ENCODE peak calls at places on chromosomes 11 and 22, in ten cellular contexts. D, Z, M, N, W, L, B, A, T and X are unnamed samples.

GRCh38 chr11:76247091-76247490 is 40.8 kb upstream of the WNT11 start:
- DNase-seq in D (no peak), Z (peak; percentile 36), M (no peak), N (no peak), W (no peak), L (no peak), B (no peak), A (no peak), T (no peak), X (no peak)

GRCh38 chr22:35140879-35141745 is 75.2 kb downstream of the ISX start:
- DNase-seq in D (peak; percentile 50), Z (no peak), M (peak; percentile 38), N (peak; percentile 60), W (peak; percentile 26), L (no peak), B (no peak), A (no peak), T (no peak), X (no peak)

GRCh38 chr22:19357270-19358105 is 66.0 kb upstream of the CLTCL1 start:
- DNase-seq in D (no peak), Z (no peak), M (no peak), N (no peak), W (no peak), L (no peak), B (no peak), A (no peak), T (no peak), X (no peak)

GRCh38 chr11:116930586-116930985 is 93.2 kb upstream of the APOA1 start:
- DNase-seq in D (no peak), Z (no peak), M (no peak), N (no peak), W (no peak), L (no peak), B (no peak), A (no peak), T (no peak), X (no peak)

GRCh38 chr22:19723990-19724827 is 870 bp downstream of the GP1BB start:
- DNase-seq in D (peak; percentile 73), Z (no peak), M (peak; percentile 94), N (peak; percentile 81), W (no peak), L (no peak), B (no peak), A (no peak), T (no peak), X (no peak)

GRCh38 chr11:8671242-8671641 is 11.2 kb downstream of the TRIM66 start:
- DNase-seq in D (peak; percentile 52), Z (no peak), M (no peak), N (no peak), W (no peak), L (peak; percentile 75), B (peak; percentile 30), A (peak; percentile 75), T (peak; percentile 65), X (no peak)

GRCh38 chr11:63032451-63032850 is 16.8 kb upstream of the SLC22A8 start:
- DNase-seq in D (no peak), Z (no peak), M (no peak), N (no peak), W (no peak), L (no peak), B (no peak), A (no peak), T (no peak), X (no peak)

GRCh38 chr11:73838443-73839122 is 38.1 kb downstream of the COA4 start:
- DNase-seq in D (peak; percentile 6), Z (no peak), M (no peak), N (peak; percentile 74), W (no peak), L (no peak), B (no peak), A (no peak), T (no peak), X (no peak)

GRCh38 chr11:120272303-120272702 is 32.4 kb downstream of the POU2F3 start:
- DNase-seq in D (no peak), Z (no peak), M (no peak), N (no peak), W (peak; percentile 41), L (no peak), B (no peak), A (no peak), T (no peak), X (no peak)

GRCh38 chr11:88332851-88333250 is 4.7 kb downstream of the CTSC start:
- DNase-seq in D (no peak), Z (no peak), M (no peak), N (no peak), W (no peak), L (no peak), B (no peak), A (no peak), T (no peak), X (no peak)

GRCh38 chr11:65131417-65131776 is 2.9 kb downstream of the SYVN1 start:
- DNase-seq in D (no peak), Z (no peak), M (no peak), N (no peak), W (no peak), L (peak; percentile 33), B (no peak), A (no peak), T (no peak), X (no peak)

GRCh38 chr11:65131895-65132237 is 2.5 kb downstream of the SYVN1 start:
- DNase-seq in D (no peak), Z (no peak), M (no peak), N (no peak), W (no peak), L (peak; percentile 32), B (peak; percentile 14), A (no peak), T (no peak), X (peak; percentile 60)

GRCh38 chr11:65130631-65131416 is 3.5 kb downstream of the SYVN1 start:
- DNase-seq in D (no peak), Z (no peak), M (no peak), N (no peak), W (no peak), L (no peak), B (peak; percentile 15), A (no peak), T (no peak), X (no peak)

GRCh38 chr11:65128182-65129145 is 5.9 kb downstream of the SYVN1 start:
- DNase-seq in D (no peak), Z (no peak), M (peak; percentile 14), N (no peak), W (no peak), L (peak; percentile 31), B (no peak), A (no peak), T (no peak), X (peak; percentile 77)

GRCh38 chr11:65129649-65130441 is 4.5 kb downstream of the SYVN1 start:
- DNase-seq in D (no peak), Z (no peak), M (no peak), N (no peak), W (no peak), L (no peak), B (no peak), A (no peak), T (no peak), X (peak; percentile 57)
- H3K4me3 ChIP-seq in D (no peak overlapping the region), Z (no peak overlapping the region), M (no peak overlapping the region), N (no peak overlapping the region), W (no peak overlapping the region), L (no peak overlapping the region), B (no peak overlapping the region), A (no peak overlapping the region), T (no peak overlapping the region), X (no peak overlapping the region)

GRCh38 chr22:49798486-49799151 is 29.1 kb downstream of the BRD1 start:
- DNase-seq in D (no peak), Z (peak; percentile 68), M (no peak), N (no peak), W (no peak), L (no peak), B (no peak), A (no peak), T (no peak), X (no peak)
- H3K36me3 ChIP-seq in D (no peaks in the 10 kb centered on the region), Z (peaks cover 95% of the 10 kb centered on the region), M (peaks cover 63% of the 10 kb centered on the region), N (peaks cover 38% of the 10 kb centered on the region), W (peaks cover 80% of the 10 kb centered on the region), L (peaks cover 85% of the 10 kb centered on the region), B (no peaks in the 10 kb centered on the region), A (peaks cover 42% of the 10 kb centered on the region), T (peaks cover 95% of the 10 kb centered on the region), X (peaks cover 83% of the 10 kb centered on the region)

GRCh38 chr11:45807792-45808238 is 2.9 kb downstream of the SLC35C1 start:
- DNase-seq in D (no peak), Z (no peak), M (no peak), N (no peak), W (no peak), L (peak; percentile 39), B (no peak), A (no peak), T (no peak), X (peak; percentile 55)

GRCh38 chr11:45805305-45806071 is 539 bp downstream of the SLC35C1 start:
- DNase-seq in D (peak; percentile 81), Z (no peak), M (peak; percentile 38), N (peak; percentile 25), W (peak; percentile 20), L (peak; percentile 78), B (peak; percentile 51), A (no peak), T (no peak), X (peak; percentile 80)

GRCh38 chr11:45806072-45806933 is 1.4 kb downstream of the SLC35C1 start:
- DNase-seq in D (no peak), Z (no peak), M (no peak), N (no peak), W (no peak), L (peak; percentile 61), B (no peak), A (no peak), T (no peak), X (no peak)

GRCh38 chr11:45804806-45805304 is at the start of gene SLC35C1:
- DNase-seq in D (peak; percentile 99), Z (peak; percentile 100), M (peak; percentile 97), N (peak; percentile 98), W (peak; percentile 91), L (peak; percentile 98), B (peak; percentile 98), A (no peak), T (peak; percentile 95), X (peak; percentile 98)

GRCh38 chr11:45806937-45807791 is 2.2 kb downstream of the SLC35C1 start:
- DNase-seq in D (no peak), Z (no peak), M (no peak), N (no peak), W (no peak), L (peak; percentile 29), B (no peak), A (no peak), T (no peak), X (peak; percentile 48)
- H3K4me3 ChIP-seq in D (no peak overlapping the region), Z (peak overlapping the region; percentile 88), M (peak overlapping the region; percentile 84), N (no peak overlapping the region), W (no peak overlapping the region), L (no peak overlapping the region), B (no peak overlapping the region), A (no peak overlapping the region), T (peak overlapping the region; percentile 76), X (peak overlapping the region; percentile 91)

DNA sequence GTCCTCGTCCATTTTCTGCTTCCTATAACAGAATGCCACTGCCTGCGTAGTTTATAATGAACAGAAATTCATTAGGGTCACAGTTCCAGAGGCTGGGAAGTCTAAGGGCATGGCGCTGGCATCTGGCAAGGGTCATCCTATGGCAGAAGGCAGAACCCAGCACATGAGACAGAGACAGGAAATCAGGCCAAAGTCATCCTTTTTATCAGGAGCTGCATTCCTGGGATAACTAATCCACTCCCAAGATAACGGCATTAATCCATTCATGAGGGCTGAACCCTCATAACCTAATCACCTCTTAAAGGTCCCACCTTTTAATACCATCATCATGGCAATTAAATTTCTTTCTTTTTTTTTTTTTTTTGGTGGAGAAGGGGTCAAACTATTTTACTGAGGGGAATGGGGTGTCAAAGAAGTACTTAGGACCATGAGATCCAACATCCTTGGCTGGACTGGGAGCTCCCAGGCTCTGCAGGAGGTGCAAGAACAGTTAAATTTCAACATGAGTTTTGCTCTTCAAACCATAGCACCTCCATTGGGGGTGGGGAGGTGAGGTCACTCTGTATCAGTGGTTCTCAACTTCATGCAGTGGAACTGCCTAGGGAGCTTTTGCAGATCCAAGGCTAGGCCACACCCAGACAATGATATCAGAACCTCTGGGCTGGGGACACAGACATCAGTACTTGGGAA is 4.4 kb downstream of the TMEM109 start:
- DNase-seq in D (no peak), Z (no peak), M (no peak), N (no peak), W (no peak), L (peak; percentile 11), B (no peak), A (no peak), T (no peak), X (no peak)
- H3K36me3 ChIP-seq in D (no peaks in the 10 kb centered on the region), Z (peaks cover 40% of the 10 kb centered on the region), M (peaks cover 58% of the 10 kb centered on the region), N (peaks cover 20% of the 10 kb centered on the region), W (peaks cover 3% of the 10 kb centered on the region), L (peaks cover 40% of the 10 kb centered on the region), B (peaks cover 20% of the 10 kb centered on the region), A (peaks cover 3% of the 10 kb centered on the region), T (peaks cover 46% of the 10 kb centered on the region), X (peaks cover 35% of the 10 kb centered on the region)